ENCODE peak calls at places on chromosomes 11 and 22, in ten cellular contexts. V, P, T, J, N, K, Q, W, E and C are unnamed samples.

GRCh38 chr11:123363556-123363955 is 66.5 kb upstream of the GRAMD1B start:
- DNase-seq in V (no peak), P (no peak), T (no peak), J (no peak), N (no peak), K (no peak), Q (no peak), W (no peak), E (no peak), C (no peak)

GRCh38 chr22:19043111-19044085 is 78.8 kb downstream of the DGCR2 start:
- DNase-seq in V (no peak), P (peak), T (no peak), J (no peak), N (no peak), K (no peak), Q (no peak), W (no peak), E (no peak), C (no peak)

GRCh38 chr11:26198697-26199096 is 133.2 kb upstream of the ANO3 start:
- DNase-seq in V (no peak), P (no peak), T (no peak), J (no peak), N (no peak), K (no peak), Q (no peak), W (no peak), E (no peak), C (no peak)

GRCh38 chr22:24951942-24952836 is at the start of gene KIAA1671:
- DNase-seq in V (peak), P (peak), T (peak), J (peak), N (peak), K (peak), Q (no peak), W (peak), E (peak), C (no peak)

GRCh38 chr22:36868546-36868945 is 7.7 kb downstream of the NCF4 start:
- DNase-seq in V (no peak), P (no peak), T (no peak), J (no peak), N (no peak), K (no peak), Q (no peak), W (no peak), E (no peak), C (no peak)

GRCh38 chr22:27112273-27112672 is 454.9 kb downstream of the MIAT start:
- DNase-seq in V (no peak), P (no peak), T (no peak), J (no peak), N (no peak), K (peak), Q (no peak), W (no peak), E (no peak), C (no peak)

GRCh38 chr11:60763692-60764369 is 7.2 kb downstream of the MS4A15 start:
- DNase-seq in V (no peak), P (peak), T (no peak), J (peak), N (no peak), K (no peak), Q (no peak), W (peak), E (no peak), C (no peak)

GRCh38 chr22:19596680-19597398 is 72.6 kb upstream of the CLDN5 start:
- DNase-seq in V (peak), P (no peak), T (no peak), J (no peak), N (no peak), K (no peak), Q (no peak), W (no peak), E (no peak), C (no peak)

GRCh38 chr22:32199341-32199740 is 5.5 kb downstream of the RFPL2 start:
- DNase-seq in V (no peak), P (peak), T (no peak), J (no peak), N (no peak), K (no peak), Q (no peak), W (no peak), E (no peak), C (no peak)

GRCh38 chr11:291281-292210 is 2.6 kb downstream of the PGGHG start:
- DNase-seq in V (no peak), P (peak), T (no peak), J (no peak), N (no peak), K (no peak), Q (no peak), W (no peak), E (no peak), C (no peak)